ENCODE peak calls at places on chromosomes 7 and 10, in four cellular contexts. E is GM12878; S is effector memory CD8-positive, alpha-beta T cell; A is AG09319. N is an unnamed sample.
A peak's percentile ranks its signal among the peaks of the same experiment; 100 is the strongest.

GRCh38 chr7:50339990-50340500 is 35.5 kb downstream of the IKZF1 start:
- DNase-seq in E (no peak), S (no peak), A (no peak), N (no peak)

GRCh38 chr10:77245953-77246352 is 391.7 kb downstream of the KCNMA1 start:
- DNase-seq in S (no peak), A (no peak), E (no peak), N (no peak)

GRCh38 chr7:128884561-128885369 is 22.1 kb downstream of the ATP6V1F start:
- DNase-seq in S (no peak), E (no peak), A (no peak), N (no peak)

GRCh38 chr7:519974-520458 is 370 bp upstream of the PDGFA start:
- DNase-seq in E (no peak), S (no peak), A (no peak), N (peak; percentile 35)

GRCh38 chr10:22259280-22259679 is 41.5 kb upstream of the EBLN1 start:
- DNase-seq in A (no peak), S (no peak), E (no peak), N (no peak)

GRCh38 chr7:81244213-81244612 is 325.4 kb upstream of the SEMA3C start:
- DNase-seq in S (no peak), E (no peak), A (no peak), N (no peak)

GRCh38 chr10:120423350-120424197 is 33.5 kb upstream of the PLPP4 start:
- DNase-seq in S (peak; percentile 3), E (no peak), A (no peak), N (peak; percentile 49)

GRCh38 chr10:11204355-11204879 is 186.7 kb downstream of the CELF2 start:
- DNase-seq in E (no peak), A (no peak), S (no peak), N (no peak)

GRCh38 chr7:30930621-30931020 is 19.0 kb downstream of the AQP1 start:
- DNase-seq in A (no peak), S (no peak), E (no peak), N (no peak)

GRCh38 chr10:27240891-27241639 is 468 bp upstream of the ACBD5 start:
- DNase-seq in S (no peak), E (no peak), A (no peak), N (no peak)

N was measured in amniotic stem cell.